ENCODE peak calls at places on chromosomes 4 and X, in nine cellular contexts. W, B, Z, Q, F, O, U, Y and R are unnamed samples.

GRCh38 chrX:120459313-120459712 is 9.8 kb downstream of the LAMP2 start:
- DNase-seq in Q (no peak), U (no peak), Y (no peak), B (no peak), O (no peak), Z (no peak), W (no peak), F (no peak), R (no peak)

GRCh38 chr4:41120297-41121217 is 93.8 kb downstream of the APBB2 start:
- DNase-seq in F (peak; percentile 35), W (peak; percentile 80), B (no peak), U (no peak), O (no peak), Q (no peak), Y (peak; percentile 11), Z (peak; percentile 68), R (no peak)

GRCh38 chr4:109721033-109721432 is 8.8 kb downstream of the PLA2G12A start:
- DNase-seq in W (no peak), F (no peak), O (peak; percentile 27), B (no peak), Z (no peak), U (no peak), Y (peak; percentile 55), Q (no peak), R (no peak)

GRCh38 chr4:182174979-182175378 is 68.2 kb upstream of the TENM3 start:
- DNase-seq in U (no peak), F (no peak), Z (no peak), O (no peak), Y (no peak), B (no peak), W (no peak), Q (no peak), R (no peak)

GRCh38 chrX:53440631-53441517 is 6.7 kb upstream of the HSD17B10 start:
- DNase-seq in O (peak; percentile 47), W (peak; percentile 83), Y (no peak), Q (no peak), F (no peak), Z (peak; percentile 75), U (peak; percentile 93), B (no peak), R (peak; percentile 94)

GRCh38 chrX:110699109-110699508 is 96.5 kb downstream of the CHRDL1 start:
- DNase-seq in Y (no peak), B (no peak), W (no peak), U (no peak), Z (no peak), F (no peak), Q (no peak), O (peak; percentile 44), R (no peak)

GRCh38 chrX:45852884-45853283 is 652.2 kb upstream of the DIPK2B start:
- DNase-seq in Z (no peak), O (peak; percentile 43), Y (no peak), W (no peak), F (no peak), Q (no peak), U (no peak), B (no peak), R (no peak)

GRCh38 chr4:30789219-30789671 is 69.1 kb downstream of the PCDH7 start:
- DNase-seq in O (no peak), F (no peak), U (no peak), Z (no peak), Q (no peak), W (no peak), Y (no peak), B (no peak), R (no peak)

GRCh38 chrX:117538441-117539418 is 577.9 kb downstream of the KLHL13 start:
- DNase-seq in U (no peak), O (no peak), F (no peak), Y (no peak), W (no peak), B (no peak), Q (no peak), Z (no peak), R (no peak)

GRCh38 chr4:151218343-151218742 is 58.6 kb upstream of the PRSS48 start:
- DNase-seq in O (peak; percentile 23), F (no peak), Z (no peak), Q (no peak), Y (no peak), B (no peak), W (no peak), U (no peak), R (no peak)

GRCh38 chrX:76555816-76556215 is 128.3 kb downstream of the MAGEE1 start:
- DNase-seq in U (no peak), W (no peak), F (no peak), B (no peak), Y (peak; percentile 8), O (no peak), Z (no peak), Q (peak; percentile 58), R (peak; percentile 73)

GRCh38 chrX:11953615-11954014 is 184.7 kb upstream of the FRMPD4 start:
- DNase-seq in F (no peak), Q (no peak), U (no peak), B (no peak), W (no peak), Y (no peak), O (peak; percentile 85), Z (no peak), R (no peak)

GRCh38 chrX:107654778-107655761 is 26.8 kb downstream of the PRPS1 start:
- DNase-seq in B (peak; percentile 53), Q (peak; percentile 32), Y (peak; percentile 64), U (peak; percentile 85), O (peak; percentile 93), W (peak; percentile 50), Z (peak; percentile 81), F (peak; percentile 1), R (peak; percentile 61)

GRCh38 chr4:100421356-100421978 is 96.4 kb downstream of the EMCN start:
- DNase-seq in O (peak; percentile 23), W (no peak), U (no peak), Z (no peak), F (no peak), Y (no peak), Q (peak; percentile 26), B (no peak), R (peak; percentile 31)

GRCh38 chrX:40471965-40472648 is 108.7 kb upstream of the ATP6AP2 start:
- DNase-seq in W (peak; percentile 37), O (peak; percentile 41), U (peak; percentile 46), Z (peak; percentile 60), F (peak; percentile 4), Q (peak; percentile 62), B (peak; percentile 1), Y (peak; percentile 16), R (no peak)

GRCh38 chrX:110743679-110744340 is 51.8 kb downstream of the CHRDL1 start:
- DNase-seq in U (no peak), W (no peak), B (no peak), F (no peak), Q (peak; percentile 44), O (peak; percentile 52), Y (no peak), Z (no peak), R (no peak)

GRCh38 chrX:24371391-24371972 is 11.0 kb downstream of the SUPT20HL1 start:
- DNase-seq in Q (peak; percentile 76), Y (peak; percentile 34), Z (no peak), O (peak; percentile 30), F (peak; percentile 12), W (peak; percentile 63), B (peak; percentile 48), U (no peak), R (peak; percentile 64)

GRCh38 chr4:156109943-156110925 is 156.6 kb upstream of the CTSO start:
- DNase-seq in F (no peak), Z (no peak), U (no peak), Q (peak; percentile 5), B (no peak), O (peak; percentile 38), Y (no peak), W (peak; percentile 63), R (peak; percentile 55)

GRCh38 chr4:124432500-124432899 is 280.0 kb downstream of the ANKRD50 start:
- DNase-seq in Y (no peak), W (no peak), Q (no peak), B (no peak), U (no peak), O (peak; percentile 59), F (no peak), Z (no peak), R (no peak)

GRCh38 chr4:31065086-31065485 is 344.9 kb downstream of the PCDH7 start:
- DNase-seq in O (no peak), U (no peak), Y (no peak), Q (no peak), W (no peak), Z (no peak), B (no peak), F (no peak), R (no peak)

GRCh38 chr4:83535520-83535944 is 376 bp upstream of the GPAT3 start:
- DNase-seq in Y (no peak), O (peak; percentile 38), Q (peak; percentile 19), F (peak; percentile 19), W (peak; percentile 28), U (no peak), B (peak; percentile 14), Z (no peak), R (peak; percentile 56)

GRCh38 chr4:146245246-146245645 is 30.9 kb downstream of the REELD1 start:
- DNase-seq in B (no peak), O (no peak), Q (no peak), Y (no peak), F (no peak), U (peak; percentile 83), Z (no peak), W (no peak), R (no peak)

GRCh38 chr4:161256716-161257115 is 907.1 kb downstream of the FSTL5 start:
- DNase-seq in O (peak; percentile 13), W (no peak), Y (no peak), Q (peak; percentile 29), U (no peak), B (no peak), Z (no peak), F (no peak), R (peak; percentile 18)

GRCh38 chr4:2424581-2424980 is 5.8 kb downstream of the CFAP99 start:
- DNase-seq in Q (no peak), Z (peak; percentile 53), B (no peak), F (no peak), O (no peak), W (no peak), Y (no peak), U (no peak), R (no peak)

GRCh38 chr4:72909461-72909860 is 160.1 kb downstream of the COX18 start:
- DNase-seq in Q (no peak), B (no peak), Y (peak; percentile 14), W (no peak), U (no peak), F (no peak), O (no peak), Z (no peak), R (no peak)

GRCh38 chrX:18761750-18762149 is 54.3 kb downstream of the PPEF1 start:
- DNase-seq in U (no peak), O (no peak), Q (no peak), Y (no peak), W (no peak), B (no peak), F (no peak), Z (no peak), R (no peak)

GRCh38 chrX:40719731-40720130 is 15.6 kb downstream of the MED14 start:
- DNase-seq in W (no peak), B (no peak), O (no peak), Q (no peak), Y (no peak), U (no peak), F (no peak), Z (no peak), R (no peak)

GRCh38 chr4:163609046-163609445 is 114.6 kb downstream of the TMA16 start:
- DNase-seq in U (no peak), Z (no peak), O (no peak), W (no peak), Q (no peak), F (no peak), B (no peak), Y (no peak), R (no peak)

GRCh38 chr4:8913121-8913857 is 41.6 kb upstream of the HMX1 start:
- DNase-seq in F (no peak), Q (no peak), W (no peak), Z (peak; percentile 66), U (peak; percentile 58), Y (no peak), B (no peak), O (no peak), R (peak; percentile 1)